ENCODE peak calls at places on chromosomes 13 and 19, in seven cellular contexts. C is brain microvascular endothelial cell, H is mucosa of descending colon, R is ascending aorta, Y is omental fat pad, W is pancreas, T is fibroblast of mammary gland. U is an unnamed sample.

GRCh38 chr13:85247780-85248179 is 551.4 kb downstream of the SLITRK6 start:
- DNase-seq in C (no peak), H (no peak), R (no peak), Y (no peak), W (no peak), T (no peak), U (no peak)

GRCh38 chr19:1363599-1363998 is 20.1 kb upstream of the NDUFS7 start:
- DNase-seq in C (no peak), H (no peak), R (no peak), Y (no peak), W (no peak), T (no peak), U (no peak)

GRCh38 chr13:71645467-71645866 is 221.5 kb downstream of the DACH1 start:
- DNase-seq in C (no peak), H (no peak), R (no peak), Y (no peak), W (no peak), T (no peak), U (no peak)

GRCh38 chr19:58553799-58554493 is 959 bp downstream of the CHMP2A start:
- DNase-seq in C (no peak), H (no peak), R (peak; percentile 62), Y (no peak), W (peak; percentile 63), T (no peak), U (no peak)

GRCh38 chr19:18712981-18713380 is 29.5 kb downstream of the CRTC1 start:
- DNase-seq in C (no peak), H (no peak), R (no peak), Y (no peak), W (no peak), T (peak; percentile 25), U (no peak)

GRCh38 chr19:16202320-16203255 is 4.9 kb downstream of the AP1M1 start:
- DNase-seq in C (no peak), H (no peak), R (no peak), Y (no peak), W (no peak), T (peak; percentile 18), U (no peak)

GRCh38 chr19:19595171-19595701 is 23.3 kb downstream of the PBX4 start:
- DNase-seq in C (peak; percentile 21), H (peak; percentile 46), R (no peak), Y (no peak), W (no peak), T (peak; percentile 74), U (no peak)

GRCh38 chr19:23983406-23983805 is 68.7 kb downstream of the ZNF726 start:
- DNase-seq in C (no peak), H (no peak), R (no peak), Y (no peak), W (no peak), T (no peak), U (no peak)

GRCh38 chr13:44132710-44133109 is 240.9 kb upstream of the SERP2 start:
- DNase-seq in C (peak; percentile 56), H (peak; percentile 24), R (peak; percentile 93), Y (no peak), W (peak; percentile 33), T (peak; percentile 73), U (no peak)

GRCh38 chr19:34215006-34215665 is 39.2 kb upstream of the GARRE1 start:
- DNase-seq in C (no peak), H (no peak), R (no peak), Y (no peak), W (no peak), T (no peak), U (no peak)

GRCh38 chr13:29849731-29850212 is 645 bp downstream of the UBL3 start:
- DNase-seq in C (peak; percentile 43), H (peak; percentile 65), R (peak; percentile 82), Y (peak; percentile 60), W (peak; percentile 79), T (peak; percentile 73), U (no peak)

GRCh38 chr19:41993612-41994483 is at the start of gene ATP1A3:
- DNase-seq in C (peak; percentile 20), H (peak; percentile 59), R (no peak), Y (no peak), W (peak; percentile 49), T (peak; percentile 27), U (no peak)

GRCh38 chr19:1107655-1108261 is 4.0 kb downstream of the GPX4 start:
- DNase-seq in C (no peak), H (no peak), R (no peak), Y (no peak), W (peak; percentile 50), T (no peak), U (no peak)

GRCh38 chr13:51806571-51806970 is 2.6 kb upstream of the DHRS12 start:
- DNase-seq in C (peak; percentile 28), H (no peak), R (no peak), Y (no peak), W (peak; percentile 80), T (peak; percentile 44), U (no peak)

GRCh38 chr13:49376121-49376520 is 67.7 kb downstream of the CAB39L start:
- DNase-seq in C (no peak), H (no peak), R (no peak), Y (no peak), W (no peak), T (no peak), U (no peak)

GRCh38 chr19:50399368-50399745 is 15.2 kb downstream of the POLD1 start:
- DNase-seq in C (no peak), H (no peak), R (no peak), Y (no peak), W (no peak), T (no peak), U (no peak)

GRCh38 chr13:34722931-34723330 is 219.1 kb upstream of the NBEA start:
- DNase-seq in C (no peak), H (no peak), R (no peak), Y (no peak), W (no peak), T (no peak), U (no peak)

GRCh38 chr19:8609210-8610040 is 1.1 kb downstream of the ADAMTS10 start:
- DNase-seq in C (peak; percentile 81), H (peak; percentile 53), R (peak; percentile 87), Y (peak; percentile 44), W (peak; percentile 46), T (peak; percentile 35), U (no peak)

GRCh38 chr13:43230989-43231388 is 207.6 kb downstream of the DNAJC15 start:
- DNase-seq in C (no peak), H (no peak), R (no peak), Y (no peak), W (no peak), T (no peak), U (no peak)

GRCh38 chr19:28422791-28423650 is 789.9 kb downstream of the UQCRFS1 start:
- DNase-seq in C (no peak), H (no peak), R (no peak), Y (no peak), W (no peak), T (no peak), U (no peak)

GRCh38 chr13:48068036-48068435 is 26.9 kb downstream of the MED4 start:
- DNase-seq in C (no peak), H (no peak), R (no peak), Y (no peak), W (no peak), T (no peak), U (no peak)

GRCh38 chr13:48070942-48071341 is 24.0 kb downstream of the MED4 start:
- DNase-seq in C (no peak), H (no peak), R (no peak), Y (no peak), W (no peak), T (no peak), U (no peak)

GRCh38 chr13:48068952-48069351 is 26.0 kb downstream of the MED4 start:
- DNase-seq in C (no peak), H (no peak), R (no peak), Y (no peak), W (no peak), T (peak; percentile 6), U (no peak)

GRCh38 chr13:48069573-48069972 is 25.3 kb downstream of the MED4 start:
- DNase-seq in C (no peak), H (no peak), R (no peak), Y (no peak), W (no peak), T (peak; percentile 7), U (no peak)

GRCh38 chr13:48066310-48066989 is 28.5 kb downstream of the MED4 start:
- DNase-seq in C (no peak), H (no peak), R (no peak), Y (no peak), W (no peak), T (peak; percentile 60), U (no peak)
- TF ChIP-seq CTCF in C (no peak), H (no peak), R (no peak), Y (no peak), W (no peak), T (no peak), U (no peak)

GRCh38 chr13:42137856-42138537 is 89.5 kb downstream of the DGKH start:
- DNase-seq in C (peak; percentile 35), H (no peak), R (no peak), Y (no peak), W (no peak), T (peak; percentile 62), U (no peak)

GRCh38 chr13:42146359-42146758 is 97.9 kb downstream of the DGKH start:
- DNase-seq in C (no peak), H (no peak), R (no peak), Y (no peak), W (no peak), T (no peak), U (no peak)

GRCh38 chr13:42136518-42136917 is 88.1 kb downstream of the DGKH start:
- DNase-seq in C (no peak), H (no peak), R (no peak), Y (no peak), W (no peak), T (no peak), U (no peak)

GRCh38 chr13:42140494-42140893 is 92.0 kb downstream of the DGKH start:
- DNase-seq in C (no peak), H (no peak), R (no peak), Y (no peak), W (no peak), T (no peak), U (no peak)
- TF ChIP-seq CTCF in C (no peak), H (no peak), R (no peak), Y (no peak), W (no peak), T (no peak), U (no peak)

DNA sequence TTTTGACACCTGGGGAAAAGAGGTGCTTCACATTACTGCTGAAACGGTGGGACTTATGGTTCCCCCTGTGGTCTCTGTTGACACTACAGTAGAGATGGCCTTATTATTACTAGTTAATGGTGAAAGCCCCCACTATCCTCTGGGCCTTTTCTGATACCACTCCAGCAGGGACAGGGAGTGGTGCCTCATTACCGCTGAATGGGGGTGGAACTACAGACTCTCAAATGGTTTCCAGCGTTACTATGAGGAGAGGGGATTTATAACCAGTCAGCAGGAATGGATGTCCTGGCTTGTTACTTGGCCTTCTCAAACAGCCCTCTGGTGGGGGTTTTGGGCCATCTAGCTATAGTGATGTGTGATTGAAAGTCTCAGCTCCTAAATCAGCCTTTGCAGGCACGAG is 96.7 kb upstream of the DIAPH3 start:
- DNase-seq in C (no peak), H (no peak), R (no peak), Y (no peak), W (no peak), T (no peak), U (no peak)
- TF ChIP-seq CTCF in C (peak; percentile 25), H (no peak), R (no peak), Y (no peak), W (no peak), T (no peak), U (no peak)

DNA sequence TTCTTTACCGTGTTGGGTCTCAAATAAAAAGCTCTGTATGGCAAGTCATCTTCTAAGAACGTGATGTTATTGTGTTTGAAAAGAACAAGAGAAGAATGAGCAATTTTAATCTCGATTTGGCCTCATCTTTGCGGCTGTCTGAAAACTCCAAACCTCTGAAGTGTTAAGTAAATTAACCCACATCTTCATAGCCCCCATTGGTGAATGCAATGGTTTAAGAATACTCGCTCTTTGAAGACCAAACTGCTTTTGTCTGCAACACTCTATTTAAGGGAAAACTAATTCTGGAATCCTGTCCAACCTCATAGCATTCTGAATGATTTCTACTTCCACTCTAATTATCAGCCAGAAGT is 56.9 kb upstream of the SCEL start:
- DNase-seq in C (no peak), H (no peak), R (no peak), Y (no peak), W (no peak), T (no peak), U (no peak)
- TF ChIP-seq CTCF in C (no peak), H (peak; percentile 0), R (no peak), Y (no peak), W (no peak), T (no peak), U (no peak)

U was measured in mesothelial cell of epicardium.